ENCODE peak calls at places on chromosome 9, in six cellular contexts. One of them, this sample, is unnamed.

GRCh38 chr9:85516976-85517637 is 224.6 kb downstream of the AGTPBP1 start:
- DNase-seq in neural progenitor cell: no peak
- DNase-seq in Panc1: no peak
- DNase-seq in GM23338: no peak
- DNase-seq in HFFc6: no peak
- DNase-seq in right atrium auricular region: no peak
- DNase-seq in this sample: no peak

GRCh38 chr9:120152295-120152694 is 427.7 kb downstream of the CDK5RAP2 start:
- DNase-seq in HFFc6: no peak
- DNase-seq in GM23338: peak
- DNase-seq in neural progenitor cell: peak
- DNase-seq in right atrium auricular region: no peak
- DNase-seq in Panc1: no peak
- DNase-seq in this sample: no peak

GRCh38 chr9:90095682-90096081 is 490.9 kb downstream of the GADD45G start:
- DNase-seq in right atrium auricular region: no peak
- DNase-seq in Panc1: no peak
- DNase-seq in HFFc6: no peak
- DNase-seq in neural progenitor cell: no peak
- DNase-seq in GM23338: peak
- DNase-seq in this sample: no peak

GRCh38 chr9:128254855-128255759 is 20.7 kb downstream of the GOLGA2 start:
- DNase-seq in HFFc6: peak
- DNase-seq in Panc1: peak
- DNase-seq in GM23338: peak
- DNase-seq in right atrium auricular region: no peak
- DNase-seq in neural progenitor cell: peak
- DNase-seq in this sample: no peak

GRCh38 chr9:124780757-124781151 is 3.8 kb downstream of the OLFML2A start:
- DNase-seq in Panc1: no peak
- DNase-seq in right atrium auricular region: peak
- DNase-seq in neural progenitor cell: no peak
- DNase-seq in GM23338: no peak
- DNase-seq in HFFc6: no peak
- DNase-seq in this sample: no peak

GRCh38 chr9:131258698-131259431 is 17.4 kb downstream of the FAM78A start:
- DNase-seq in GM23338: peak
- DNase-seq in Panc1: no peak
- DNase-seq in HFFc6: no peak
- DNase-seq in right atrium auricular region: no peak
- DNase-seq in neural progenitor cell: no peak
- DNase-seq in this sample: no peak

GRCh38 chr9:36078047-36078446 is 41.3 kb downstream of the RECK start:
- DNase-seq in HFFc6: no peak
- DNase-seq in GM23338: no peak
- DNase-seq in right atrium auricular region: no peak
- DNase-seq in neural progenitor cell: no peak
- DNase-seq in Panc1: no peak
- DNase-seq in this sample: no peak

GRCh38 chr9:127955294-127956015 is 17.8 kb upstream of the DPM2 start:
- DNase-seq in right atrium auricular region: no peak
- DNase-seq in GM23338: peak
- DNase-seq in HFFc6: no peak
- DNase-seq in neural progenitor cell: peak
- DNase-seq in Panc1: peak
- DNase-seq in this sample: no peak

GRCh38 chr9:89425024-89425805 is 72.7 kb downstream of the SEMA4D start:
- DNase-seq in Panc1: no peak
- DNase-seq in GM23338: no peak
- DNase-seq in HFFc6: no peak
- DNase-seq in right atrium auricular region: no peak
- DNase-seq in neural progenitor cell: no peak
- DNase-seq in this sample: no peak

GRCh38 chr9:82404484-82405280 is 416.1 kb downstream of the SPATA31D1 start:
- DNase-seq in neural progenitor cell: no peak
- DNase-seq in HFFc6: no peak
- DNase-seq in Panc1: no peak
- DNase-seq in right atrium auricular region: no peak
- DNase-seq in GM23338: no peak
- DNase-seq in this sample: no peak

GRCh38 chr9:103364753-103365152 is 369.6 kb downstream of the CYLC2 start:
- DNase-seq in right atrium auricular region: no peak
- DNase-seq in GM23338: no peak
- DNase-seq in neural progenitor cell: no peak
- DNase-seq in HFFc6: peak
- DNase-seq in Panc1: no peak
- DNase-seq in this sample: no peak

GRCh38 chr9:130842547-130842946 is 7.5 kb downstream of the ABL1 start:
- DNase-seq in HFFc6: no peak
- DNase-seq in Panc1: no peak
- DNase-seq in neural progenitor cell: peak
- DNase-seq in GM23338: no peak
- DNase-seq in right atrium auricular region: no peak
- DNase-seq in this sample: no peak

GRCh38 chr9:96644137-96644536 is 11.0 kb downstream of the PRXL2C start:
- DNase-seq in GM23338: no peak
- DNase-seq in Panc1: no peak
- DNase-seq in right atrium auricular region: no peak
- DNase-seq in neural progenitor cell: no peak
- DNase-seq in HFFc6: no peak
- DNase-seq in this sample: no peak

GRCh38 chr9:131836607-131837315 is 96.9 kb upstream of the RAPGEF1 start:
- DNase-seq in right atrium auricular region: no peak
- DNase-seq in neural progenitor cell: no peak
- DNase-seq in Panc1: no peak
- DNase-seq in GM23338: no peak
- DNase-seq in HFFc6: no peak
- DNase-seq in this sample: no peak

GRCh38 chr9:64773491-64773931 is 511.5 kb downstream of the FOXD4L5 start:
- DNase-seq in HFFc6: no peak
- DNase-seq in right atrium auricular region: no peak
- DNase-seq in Panc1: no peak
- DNase-seq in neural progenitor cell: no peak
- DNase-seq in GM23338: peak
- DNase-seq in this sample: no peak

GRCh38 chr9:70411141-70411929 is 3.1 kb downstream of the KLF9 start:
- DNase-seq in GM23338: no peak
- DNase-seq in HFFc6: peak
- DNase-seq in neural progenitor cell: peak
- DNase-seq in right atrium auricular region: peak
- DNase-seq in Panc1: no peak
- DNase-seq in this sample: no peak

GRCh38 chr9:69421908-69422801 is 97.1 kb downstream of the ENTREP1 start:
- DNase-seq in HFFc6: peak
- DNase-seq in right atrium auricular region: no peak
- DNase-seq in neural progenitor cell: peak
- DNase-seq in GM23338: peak
- DNase-seq in Panc1: peak
- DNase-seq in this sample: no peak

GRCh38 chr9:136688274-136689107 is 1.2 kb upstream of the AGPAT2 start:
- DNase-seq in GM23338: no peak
- DNase-seq in HFFc6: no peak
- DNase-seq in neural progenitor cell: no peak
- DNase-seq in right atrium auricular region: no peak
- DNase-seq in Panc1: no peak
- DNase-seq in this sample: no peak

GRCh38 chr9:83401328-83401895 is 136.8 kb downstream of the FRMD3 start:
- DNase-seq in neural progenitor cell: peak
- DNase-seq in HFFc6: no peak
- DNase-seq in GM23338: peak
- DNase-seq in right atrium auricular region: no peak
- DNase-seq in Panc1: no peak
- DNase-seq in this sample: no peak

GRCh38 chr9:105832311-105832710 is 138.0 kb downstream of the TMEM38B start:
- DNase-seq in GM23338: no peak
- DNase-seq in right atrium auricular region: no peak
- DNase-seq in Panc1: no peak
- DNase-seq in neural progenitor cell: no peak
- DNase-seq in HFFc6: peak
- DNase-seq in this sample: no peak

GRCh38 chr9:2427016-2427891 is 194.3 kb upstream of the VLDLR start:
- DNase-seq in HFFc6: no peak
- DNase-seq in GM23338: no peak
- DNase-seq in neural progenitor cell: no peak
- DNase-seq in right atrium auricular region: no peak
- DNase-seq in Panc1: no peak
- DNase-seq in this sample: no peak

GRCh38 chr9:92716557-92716956 is 46.6 kb upstream of the IPPK start:
- DNase-seq in GM23338: peak
- DNase-seq in right atrium auricular region: peak
- DNase-seq in Panc1: peak
- DNase-seq in neural progenitor cell: peak
- DNase-seq in HFFc6: no peak
- DNase-seq in this sample: peak

GRCh38 chr9:84271004-84271886 is 69.3 kb downstream of the SLC28A3 start:
- DNase-seq in Panc1: no peak
- DNase-seq in right atrium auricular region: peak
- DNase-seq in neural progenitor cell: peak
- DNase-seq in GM23338: peak
- DNase-seq in HFFc6: peak
- DNase-seq in this sample: no peak

GRCh38 chr9:33081128-33081851 is 4.8 kb upstream of the SMU1 start:
- DNase-seq in Panc1: peak
- DNase-seq in neural progenitor cell: peak
- DNase-seq in HFFc6: peak
- DNase-seq in right atrium auricular region: no peak
- DNase-seq in GM23338: peak
- DNase-seq in this sample: no peak

GRCh38 chr9:70805953-70806352 is 315.5 kb downstream of the TRPM3 start:
- DNase-seq in HFFc6: no peak
- DNase-seq in GM23338: no peak
- DNase-seq in right atrium auricular region: no peak
- DNase-seq in neural progenitor cell: peak
- DNase-seq in Panc1: no peak
- DNase-seq in this sample: no peak

GRCh38 chr9:115671911-115672310 is 481.7 kb upstream of the PAPPA start:
- DNase-seq in Panc1: no peak
- DNase-seq in right atrium auricular region: no peak
- DNase-seq in HFFc6: no peak
- DNase-seq in GM23338: no peak
- DNase-seq in neural progenitor cell: no peak
- DNase-seq in this sample: no peak

GRCh38 chr9:115673599-115673998 is 480.0 kb upstream of the PAPPA start:
- DNase-seq in GM23338: no peak
- DNase-seq in right atrium auricular region: no peak
- DNase-seq in neural progenitor cell: no peak
- DNase-seq in HFFc6: peak
- DNase-seq in Panc1: no peak
- DNase-seq in this sample: no peak

GRCh38 chr9:115671236-115671770 is 482.3 kb upstream of the PAPPA start:
- DNase-seq in Panc1: no peak
- DNase-seq in neural progenitor cell: no peak
- DNase-seq in HFFc6: no peak
- DNase-seq in GM23338: no peak
- DNase-seq in right atrium auricular region: no peak
- DNase-seq in this sample: no peak

GRCh38 chr9:115674091-115674490 is 479.5 kb upstream of the PAPPA start:
- DNase-seq in GM23338: no peak
- DNase-seq in right atrium auricular region: no peak
- DNase-seq in Panc1: no peak
- DNase-seq in HFFc6: no peak
- DNase-seq in neural progenitor cell: no peak
- DNase-seq in this sample: no peak

GRCh38 chr9:115672477-115673316 is 480.9 kb upstream of the PAPPA start:
- DNase-seq in right atrium auricular region: no peak
- DNase-seq in Panc1: peak
- DNase-seq in HFFc6: peak
- DNase-seq in GM23338: peak
- DNase-seq in neural progenitor cell: no peak
- DNase-seq in this sample: no peak
- TF ChIP-seq CTCF in right atrium auricular region: no peak
- TF ChIP-seq CTCF in Panc1: no peak
- TF ChIP-seq CTCF in HFFc6: peak
- TF ChIP-seq CTCF in GM23338: no peak
- TF ChIP-seq CTCF in neural progenitor cell: no peak
- TF ChIP-seq CTCF in this sample: no peak

GRCh38 chr9:75027187-75028107 is 646 bp downstream of the CARNMT1 start:
- DNase-seq in neural progenitor cell: peak
- DNase-seq in GM23338: peak
- DNase-seq in HFFc6: peak
- DNase-seq in right atrium auricular region: peak
- DNase-seq in Panc1: no peak
- DNase-seq in this sample: peak
- TF ChIP-seq CTCF in neural progenitor cell: no peak
- TF ChIP-seq CTCF in GM23338: peak
- TF ChIP-seq CTCF in HFFc6: no peak
- TF ChIP-seq CTCF in right atrium auricular region: no peak
- TF ChIP-seq CTCF in Panc1: no peak
- TF ChIP-seq CTCF in this sample: no peak

DNA sequence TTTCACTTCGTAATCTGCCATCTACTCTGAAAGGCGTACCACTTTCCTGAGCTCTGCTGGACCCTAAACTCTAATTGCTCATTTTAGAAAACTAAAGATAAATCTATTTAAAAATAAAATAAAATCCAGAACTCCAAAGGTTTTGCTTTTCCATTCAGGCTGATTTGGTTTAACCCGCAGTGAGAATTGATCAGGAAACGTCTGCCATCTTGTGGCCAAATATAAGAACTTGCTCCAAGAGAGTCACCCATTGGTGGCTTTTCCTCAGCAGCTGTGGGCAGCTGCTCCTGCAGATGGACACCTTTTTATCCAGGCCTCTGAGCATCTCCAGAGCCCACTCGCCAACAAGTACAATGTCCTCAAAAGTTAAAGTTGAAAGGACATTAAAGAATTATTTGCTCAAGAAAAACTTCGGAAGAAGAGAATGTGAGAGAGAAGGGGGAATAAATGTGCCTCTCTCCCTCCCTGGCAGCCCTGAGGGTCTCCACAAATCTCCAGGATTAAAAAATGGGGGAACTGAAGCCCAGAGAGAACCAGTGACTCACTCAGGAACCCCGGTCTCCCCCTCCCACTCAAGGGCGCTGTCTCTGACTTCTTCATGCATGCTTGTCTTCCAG is 4.1 kb downstream of the SAXO1 start:
- DNase-seq in neural progenitor cell: peak
- DNase-seq in HFFc6: peak
- DNase-seq in GM23338: peak
- DNase-seq in right atrium auricular region: no peak
- DNase-seq in Panc1: no peak
- DNase-seq in this sample: no peak
- TF ChIP-seq CTCF in neural progenitor cell: peak
- TF ChIP-seq CTCF in HFFc6: peak
- TF ChIP-seq CTCF in GM23338: peak
- TF ChIP-seq CTCF in right atrium auricular region: peak
- TF ChIP-seq CTCF in Panc1: peak
- TF ChIP-seq CTCF in this sample: peak

GRCh38 chr9:135566552-135566951 is 5.0 kb downstream of the PAEP start:
- DNase-seq in GM23338: no peak
- DNase-seq in neural progenitor cell: no peak
- DNase-seq in HFFc6: no peak
- DNase-seq in right atrium auricular region: no peak
- DNase-seq in Panc1: no peak
- DNase-seq in this sample: peak
- TF ChIP-seq CTCF in GM23338: no peak
- TF ChIP-seq CTCF in neural progenitor cell: no peak
- TF ChIP-seq CTCF in HFFc6: no peak
- TF ChIP-seq CTCF in right atrium auricular region: no peak
- TF ChIP-seq CTCF in Panc1: no peak
- TF ChIP-seq CTCF in this sample: no peak

This sample was measured in type B pancreatic cell.